ENCODE peak calls at places on chromosomes 1 and 21, in four cellular contexts. N is tibial nerve, E is lower leg skin, G is IMR-90. J is an unnamed sample.

GRCh38 chr1:160830321-160831153 is 32.1 kb downstream of the CD244 start:
- DNase-seq in N (no peak), E (peak), G (peak), J (peak)

GRCh38 chr1:192552619-192553225 is 22.9 kb upstream of the RGS1 start:
- DNase-seq in N (no peak), E (no peak), G (no peak), J (no peak)

GRCh38 chr1:61135286-61135685 is 52.9 kb downstream of the NFIA start:
- DNase-seq in N (no peak), E (no peak), G (no peak), J (no peak)

GRCh38 chr1:6113745-6114144 is 66.4 kb downstream of the CHD5 start:
- DNase-seq in N (no peak), E (no peak), G (no peak), J (no peak)

GRCh38 chr1:40438391-40439015 is 11.8 kb upstream of the ZFP69B start:
- DNase-seq in N (no peak), E (no peak), G (peak), J (no peak)

GRCh38 chr1:216670118-216670870 is 52.9 kb downstream of the ESRRG start:
- DNase-seq in N (no peak), E (no peak), G (peak), J (no peak)

GRCh38 chr1:177780096-177780700 is 189.7 kb downstream of the SEC16B start:
- DNase-seq in N (no peak), E (no peak), G (peak), J (no peak)

GRCh38 chr1:98516306-98516705 is 145.2 kb upstream of the SNX7 start:
- DNase-seq in N (no peak), E (no peak), G (no peak), J (no peak)

GRCh38 chr1:3610823-3611169 is 512 bp downstream of the MEGF6 start:
- DNase-seq in N (no peak), E (no peak), G (no peak), J (no peak)

GRCh38 chr1:226873771-226874578 is 3.6 kb downstream of the PSEN2 start:
- DNase-seq in N (no peak), E (no peak), G (no peak), J (no peak)

GRCh38 chr1:165507570-165507969 is 36.2 kb upstream of the LRRC52 start:
- DNase-seq in N (no peak), E (no peak), G (no peak), J (no peak)

GRCh38 chr1:214213136-214213535 is 67.8 kb upstream of the SMYD2 start:
- DNase-seq in N (no peak), E (no peak), G (peak), J (no peak)

GRCh38 chr1:56532359-56532696 is 47.0 kb downstream of the PLPP3 start:
- DNase-seq in N (no peak), E (no peak), G (peak), J (no peak)

GRCh38 chr1:211698161-211699026 is 23.0 kb upstream of the NEK2 start:
- DNase-seq in N (peak), E (peak), G (peak), J (peak)

GRCh38 chr21:33940164-33940563 is 24.6 kb upstream of the ATP5PO start:
- DNase-seq in N (no peak), E (no peak), G (peak), J (no peak)

GRCh38 chr21:42389449-42389835 is 6.4 kb downstream of the TMPRSS3 start:
- DNase-seq in N (no peak), E (no peak), G (no peak), J (no peak)

GRCh38 chr1:10508511-10508951 is 33.8 kb downstream of the PEX14 start:
- DNase-seq in N (no peak), E (no peak), G (peak), J (no peak)

GRCh38 chr1:84434756-84435142 is 36.5 kb downstream of the DNASE2B start:
- DNase-seq in N (no peak), E (no peak), G (peak), J (no peak)

GRCh38 chr1:41382531-41383090 is 21.4 kb downstream of the FOXO6 start:
- DNase-seq in N (peak), E (no peak), G (no peak), J (no peak)

GRCh38 chr1:158101944-158102343 is 78.8 kb upstream of the CD1D start:
- DNase-seq in N (no peak), E (no peak), G (peak), J (peak)

GRCh38 chr1:15124362-15125100 is 29.0 kb upstream of the TMEM51 start:
- DNase-seq in N (no peak), E (no peak), G (no peak), J (no peak)

GRCh38 chr1:38852780-38853179 is 6.8 kb downstream of the RRAGC start:
- DNase-seq in N (no peak), E (no peak), G (no peak), J (no peak)

GRCh38 chr1:221740941-221741363 is 937 bp downstream of the DUSP10 start:
- DNase-seq in N (no peak), E (peak), G (peak), J (peak)

GRCh38 chr1:196001188-196001587 is 607.1 kb downstream of the KCNT2 start:
- DNase-seq in N (no peak), E (no peak), G (no peak), J (no peak)

GRCh38 chr1:229608590-229608989 is 17.3 kb downstream of the TAF5L start:
- DNase-seq in N (no peak), E (no peak), G (no peak), J (no peak)

GRCh38 chr1:44421374-44422028 is 16.4 kb downstream of the RNF220 start:
- DNase-seq in N (no peak), E (no peak), G (no peak), J (no peak)

GRCh38 chr1:244391761-244392160 is 59.9 kb downstream of the ADSS2 start:
- DNase-seq in N (no peak), E (no peak), G (peak), J (no peak)

GRCh38 chr1:31957701-31958674 is 19.8 kb upstream of the PTP4A2 start:
- DNase-seq in N (no peak), E (no peak), G (no peak), J (no peak)

GRCh38 chr1:209850342-209850979 is 22.7 kb downstream of the UTP25 start:
- DNase-seq in N (no peak), E (peak), G (peak), J (peak)

GRCh38 chr1:211596418-211597181 is 17.6 kb upstream of the SLC30A1 start:
- DNase-seq in N (no peak), E (no peak), G (no peak), J (no peak)

GRCh38 chr1:44072204-44072603 is 40.9 kb upstream of the SLC6A9 start:
- DNase-seq in N (no peak), E (no peak), G (peak), J (no peak)

GRCh38 chr1:26913389-26913753 is 404 bp downstream of the NR0B2 start:
- DNase-seq in N (no peak), E (no peak), G (no peak), J (no peak)
- H3K4me3 ChIP-seq in N (no peak), E (no peak), G (no peak), J (peak)

DNA sequence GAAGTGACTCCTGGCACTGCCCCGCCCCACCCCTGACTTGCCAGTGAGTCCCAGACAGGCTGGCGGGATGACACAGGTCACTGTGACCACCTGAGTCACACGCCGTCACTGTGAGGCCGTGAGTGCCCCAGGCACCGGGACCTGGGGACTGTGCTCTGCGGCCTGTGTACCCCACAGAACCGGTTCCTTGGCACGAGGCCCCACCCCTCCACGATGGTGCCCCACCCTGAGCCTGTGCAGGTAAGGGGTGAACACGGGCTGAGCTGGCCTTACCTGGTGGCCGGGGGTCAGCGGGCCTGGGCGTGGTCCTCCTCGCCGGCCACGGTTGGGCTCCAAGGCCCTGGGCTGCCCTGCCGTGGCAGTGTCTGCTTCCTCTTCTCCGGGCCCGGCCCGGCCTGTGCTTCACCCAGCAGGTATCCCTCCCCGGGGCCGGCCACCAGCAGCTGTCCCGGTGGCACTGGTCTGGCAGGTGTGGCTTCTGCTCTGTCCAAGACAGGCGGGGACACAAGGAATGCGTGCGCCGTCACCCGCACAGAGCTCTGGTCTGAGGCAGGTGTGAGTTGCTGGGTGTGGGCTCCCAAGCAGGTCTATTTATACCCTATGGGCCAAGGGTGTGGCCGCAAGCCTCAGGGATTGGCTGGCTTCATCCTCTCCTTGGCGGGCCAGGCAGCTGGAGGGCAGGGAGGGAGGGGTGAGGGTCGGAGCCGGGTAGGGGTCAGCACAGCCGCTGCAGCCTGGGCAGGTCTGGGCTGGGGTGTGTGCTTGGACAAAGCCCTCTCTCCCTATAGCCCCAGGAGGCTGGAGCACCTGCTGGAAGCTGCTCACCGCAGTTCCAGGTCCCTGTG is at the start of gene RNF223:
- DNase-seq in N (no peak), E (no peak), G (no peak), J (no peak)
- TF ChIP-seq POLR2A in N (no peak), E (no peak), G (no peak), J (no peak)

GRCh38 chr1:107477233-107477632 is 336.4 kb downstream of the NTNG1 start:
- DNase-seq in N (no peak), E (no peak), G (no peak), J (no peak)

GRCh38 chr1:107474877-107475612 is 334.2 kb downstream of the NTNG1 start:
- DNase-seq in N (no peak), E (no peak), G (peak), J (no peak)

GRCh38 chr1:107480548-107480947 is 339.7 kb downstream of the NTNG1 start:
- DNase-seq in N (no peak), E (no peak), G (no peak), J (no peak)

GRCh38 chr1:107483949-107484348 is 343.1 kb downstream of the NTNG1 start:
- DNase-seq in N (no peak), E (no peak), G (no peak), J (no peak)

DNA sequence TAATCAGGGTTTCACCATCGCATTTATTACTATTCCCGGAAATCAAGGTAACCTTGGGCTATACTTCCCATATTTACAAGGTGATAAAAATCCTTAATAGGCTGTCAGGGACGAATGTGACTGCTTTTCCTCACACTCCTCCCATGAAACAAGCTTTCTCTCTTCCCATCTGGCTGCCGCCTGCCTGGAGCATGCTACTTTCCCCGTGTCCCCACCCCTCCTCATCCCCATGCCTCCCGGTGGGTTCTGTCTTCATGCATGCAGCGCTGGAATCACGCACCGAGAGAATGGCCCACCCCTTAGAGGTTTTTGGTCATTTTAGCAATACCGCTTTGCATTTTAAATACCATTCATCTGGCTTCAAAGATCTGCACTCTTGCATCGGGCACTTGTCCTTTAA is 339.0 kb downstream of the NTNG1 start:
- DNase-seq in N (no peak), E (no peak), G (no peak), J (no peak)
- H3K4me3 ChIP-seq in N (no peak), E (no peak), G (no peak), J (no peak)

GRCh38 chr1:111739222-111739983 is at the start of gene INKA2:
- DNase-seq in N (peak), E (peak), G (peak), J (peak)
- TF ChIP-seq POLR2A in N (peak), E (no peak), G (peak), J (peak)

GRCh38 chr1:21174230-21174629 is 2.5 kb downstream of the EIF4G3 start:
- DNase-seq in N (no peak), E (no peak), G (no peak), J (no peak)
- H3K4me3 ChIP-seq in N (peak), E (no peak), G (peak), J (no peak)

DNA sequence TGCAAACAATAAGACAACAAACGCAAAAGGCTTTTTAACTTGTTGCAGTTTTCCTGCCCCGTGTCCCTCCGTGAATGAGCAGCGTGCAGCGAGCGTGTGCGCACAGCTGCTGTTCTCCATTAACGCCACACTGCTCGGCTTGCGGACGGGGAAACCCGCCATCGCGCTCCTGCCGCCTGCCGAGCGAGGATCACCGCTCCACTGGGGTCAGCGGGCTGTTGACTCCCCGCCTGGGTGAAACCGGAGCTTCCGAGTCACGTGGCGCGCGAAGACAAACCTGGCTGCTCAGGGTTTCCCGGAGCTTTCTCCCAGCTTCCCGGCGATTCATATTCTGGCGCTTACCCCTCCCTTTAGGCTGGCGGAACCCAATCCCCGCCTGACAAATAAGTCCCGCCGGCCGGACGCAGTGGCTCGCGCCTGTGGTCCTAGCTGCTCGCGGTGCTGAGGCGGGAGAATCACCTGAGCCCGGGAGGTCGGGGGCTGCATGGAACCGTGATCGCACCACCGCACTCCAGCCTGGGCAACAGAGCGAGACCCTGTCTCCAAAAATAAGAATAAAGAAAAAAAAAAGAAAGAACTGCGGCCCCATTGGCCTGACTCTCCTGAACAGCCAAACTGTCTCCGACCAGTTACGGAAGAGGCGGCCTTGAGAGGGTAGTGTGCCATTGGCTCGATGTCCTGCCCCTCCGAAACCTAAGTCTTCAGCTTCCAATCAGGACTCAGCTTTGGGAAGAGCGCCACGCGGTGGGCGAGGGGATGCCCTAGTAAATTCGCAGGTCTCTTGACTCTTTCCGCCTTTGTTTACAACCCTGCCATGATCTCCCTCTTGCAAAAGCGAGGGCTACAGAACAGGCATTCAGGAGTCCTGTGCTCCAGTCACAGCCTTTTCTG is at the start of gene CREB3L4:
- DNase-seq in N (peak), E (peak), G (peak), J (peak)
- TF ChIP-seq POLR2A in N (no peak), E (no peak), G (peak), J (peak)

GRCh38 chr1:70221241-70222077 is at the start of gene SRSF11:
- DNase-seq in N (peak), E (peak), G (peak), J (peak)

GRCh38 chr1:70224954-70225353 is 3.8 kb downstream of the SRSF11 start:
- DNase-seq in N (no peak), E (no peak), G (no peak), J (no peak)

GRCh38 chr1:70220517-70221240 is 501 bp upstream of the SRSF11 start:
- DNase-seq in N (no peak), E (no peak), G (no peak), J (no peak)

GRCh38 chr1:70220015-70220414 is 1.2 kb upstream of the SRSF11 start:
- DNase-seq in N (no peak), E (no peak), G (no peak), J (no peak)

GRCh38 chr1:70222716-70223235 is 1.6 kb downstream of the SRSF11 start:
- DNase-seq in N (no peak), E (no peak), G (no peak), J (no peak)
- H3K4me3 ChIP-seq in N (no peak), E (no peak), G (peak), J (no peak)

GRCh38 chr21:39649526-39649925 is 36.8 kb downstream of the B3GALT5 start:
- DNase-seq in N (no peak), E (no peak), G (no peak), J (no peak)
- TF ChIP-seq POLR2A in N (no peak), E (no peak), G (no peak), J (no peak)

GRCh38 chr1:20551945-20552727 is at the start of gene FAM43B:
- DNase-seq in N (no peak), E (peak), G (no peak), J (peak)
- H3K4me3 ChIP-seq in N (no peak), E (no peak), G (no peak), J (no peak)

GRCh38 chr1:228165372-228166169 is at the start of gene IBA57:
- DNase-seq in N (peak), E (peak), G (peak), J (peak)
- TF ChIP-seq POLR2A in N (peak), E (no peak), G (peak), J (peak)

J was measured in adrenal gland.